ENCODE peak calls at places on chromosome 17, in five cellular contexts. D is IMR-90, F is adrenal gland, P is kidney, N is pancreas. E is an unnamed sample.

GRCh38 chr17:30238387-30239088 is 3.0 kb upstream of the SLC6A4 start:
- DNase-seq in D (no peak), F (no peak), P (no peak), N (no peak), E (no peak)

GRCh38 chr17:29156781-29157180 is 23.4 kb downstream of the MYO18A start:
- DNase-seq in D (no peak), F (no peak), P (peak; percentile 57), N (no peak), E (no peak)

GRCh38 chr17:60594747-60595146 is 5.2 kb upstream of the PPM1D start:
- DNase-seq in D (no peak), F (no peak), P (no peak), N (no peak), E (no peak)

GRCh38 chr17:73582821-73583220 is 61.4 kb downstream of the SDK2 start:
- DNase-seq in D (no peak), F (no peak), P (no peak), N (no peak), E (no peak)

GRCh38 chr17:63837480-63837879 is 5.0 kb downstream of the SMARCD2 start:
- DNase-seq in D (no peak), F (no peak), P (peak; percentile 81), N (peak; percentile 65), E (no peak)

GRCh38 chr17:53490447-53490968 is 332.2 kb upstream of the KIF2B start:
- DNase-seq in D (no peak), F (no peak), P (peak; percentile 32), N (no peak), E (no peak)

GRCh38 chr17:45374501-45374900 is 57.7 kb upstream of the MAP3K14 start:
- DNase-seq in D (peak; percentile 29), F (no peak), P (no peak), N (no peak), E (no peak)

GRCh38 chr17:31391496-31391949 is at the start of gene RAB11FIP4:
- DNase-seq in D (no peak), F (no peak), P (no peak), N (no peak), E (peak; percentile 49)

GRCh38 chr17:30256756-30257506 is 21.4 kb upstream of the SLC6A4 start:
- DNase-seq in D (peak; percentile 66), F (no peak), P (no peak), N (no peak), E (no peak)

GRCh38 chr17:57566724-57567123 is 178.4 kb downstream of the CCDC182 start:
- DNase-seq in D (no peak), F (no peak), P (no peak), N (no peak), E (peak; percentile 43)

GRCh38 chr17:79803997-79804855 is 7.3 kb upstream of the CBX8 start:
- DNase-seq in D (no peak), F (no peak), P (no peak), N (no peak), E (no peak)

GRCh38 chr17:71068351-71068750 is 899.0 kb downstream of the KCNJ2 start:
- DNase-seq in D (peak; percentile 20), F (no peak), P (no peak), N (no peak), E (no peak)

GRCh38 chr17:76366247-76366646 is 12.5 kb upstream of the PRPSAP1 start:
- DNase-seq in D (no peak), F (no peak), P (no peak), N (no peak), E (no peak)

GRCh38 chr17:76367647-76368046 is 13.9 kb upstream of the PRPSAP1 start:
- DNase-seq in D (no peak), F (no peak), P (no peak), N (no peak), E (no peak)

GRCh38 chr17:76368545-76368944 is 14.8 kb upstream of the PRPSAP1 start:
- DNase-seq in D (peak; percentile 65), F (no peak), P (no peak), N (no peak), E (peak; percentile 76)

GRCh38 chr17:76363107-76363801 is 9.5 kb upstream of the PRPSAP1 start:
- DNase-seq in D (no peak), F (no peak), P (no peak), N (no peak), E (no peak)

GRCh38 chr17:76365256-76365903 is 11.7 kb upstream of the PRPSAP1 start:
- DNase-seq in D (no peak), F (no peak), P (no peak), N (no peak), E (no peak)
- TF ChIP-seq CTCF in D (no peak), F (peak; percentile 14), P (peak; percentile 32), N (no peak), E (peak; percentile 26)

DNA sequence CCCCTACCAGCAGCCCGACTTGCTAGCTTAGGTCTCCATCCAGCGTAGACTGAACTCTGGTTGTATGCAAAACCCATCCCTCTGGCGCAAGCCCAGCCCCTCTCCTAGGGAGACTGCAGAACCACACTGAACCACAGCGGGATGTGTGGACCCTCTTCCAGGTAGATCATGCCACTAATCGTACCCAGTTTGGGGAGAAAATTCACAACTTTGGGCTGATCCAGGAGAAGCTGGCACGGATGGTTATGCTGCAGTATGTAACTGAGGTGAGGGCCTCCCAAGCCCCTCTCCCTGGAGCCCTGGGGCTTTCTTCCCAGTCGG is 3.2 kb downstream of the ACADVL start:
- DNase-seq in D (no peak), F (no peak), P (no peak), N (no peak), E (no peak)
- H3K4me1 ChIP-seq in D (peaks cover 14% of the 10 kb centered on the region), F (peaks cover 58% of the 10 kb centered on the region), P (peaks cover 43% of the 10 kb centered on the region), N (peaks cover 25% of the 10 kb centered on the region), E (no peaks in the 10 kb centered on the region)

GRCh38 chr17:81842378-81842724 is 7.5 kb upstream of the PPP1R27 start:
- DNase-seq in D (no peak), F (no peak), P (no peak), N (no peak), E (no peak)

GRCh38 chr17:81842725-81843504 is 8.1 kb upstream of the PPP1R27 start:
- DNase-seq in D (no peak), F (peak; percentile 64), P (peak; percentile 75), N (no peak), E (no peak)

GRCh38 chr17:81844887-81845286 is 10.0 kb upstream of the PPP1R27 start:
- DNase-seq in D (no peak), F (no peak), P (no peak), N (no peak), E (no peak)

GRCh38 chr17:81844327-81844851 is 9.5 kb upstream of the PPP1R27 start:
- DNase-seq in D (no peak), F (no peak), P (no peak), N (no peak), E (no peak)

GRCh38 chr17:81843713-81844326 is 9.0 kb upstream of the PPP1R27 start:
- DNase-seq in D (no peak), F (no peak), P (no peak), N (no peak), E (no peak)
- H3K36me3 ChIP-seq in D (peaks cover 57% of the 10 kb centered on the region), F (no peaks in the 10 kb centered on the region), P (peaks cover 37% of the 10 kb centered on the region), N (peaks cover 18% of the 10 kb centered on the region), E (peaks cover 60% of the 10 kb centered on the region)

GRCh38 chr17:43328650-43329049 is 70.1 kb upstream of the ARL4D start:
- DNase-seq in D (no peak), F (no peak), P (no peak), N (no peak), E (no peak)

GRCh38 chr17:43327421-43327820 is 71.4 kb upstream of the ARL4D start:
- DNase-seq in D (peak; percentile 20), F (no peak), P (no peak), N (no peak), E (no peak)

GRCh38 chr17:43326490-43327275 is 72.1 kb upstream of the ARL4D start:
- DNase-seq in D (no peak), F (no peak), P (no peak), N (no peak), E (no peak)

GRCh38 chr17:43327834-43328420 is 70.9 kb upstream of the ARL4D start:
- DNase-seq in D (no peak), F (no peak), P (no peak), N (no peak), E (no peak)

GRCh38 chr17:43324205-43324893 is 74.4 kb upstream of the ARL4D start:
- DNase-seq in D (no peak), F (no peak), P (no peak), N (no peak), E (peak; percentile 69)
- TF ChIP-seq CTCF in D (peak; percentile 6), F (no peak), P (peak; percentile 15), N (no peak), E (peak; percentile 65)

GRCh38 chr17:6514371-6514770 is 42.0 kb downstream of the PITPNM3 start:
- DNase-seq in D (no peak), F (no peak), P (no peak), N (no peak), E (no peak)

GRCh38 chr17:6509921-6510320 is 46.4 kb downstream of the PITPNM3 start:
- DNase-seq in D (no peak), F (no peak), P (no peak), N (no peak), E (no peak)

GRCh38 chr17:6510321-6511023 is 45.9 kb downstream of the PITPNM3 start:
- DNase-seq in D (peak; percentile 28), F (no peak), P (peak; percentile 32), N (no peak), E (no peak)

GRCh38 chr17:6509295-6509771 is 47.0 kb downstream of the PITPNM3 start:
- DNase-seq in D (peak; percentile 37), F (no peak), P (no peak), N (no peak), E (no peak)

DNA sequence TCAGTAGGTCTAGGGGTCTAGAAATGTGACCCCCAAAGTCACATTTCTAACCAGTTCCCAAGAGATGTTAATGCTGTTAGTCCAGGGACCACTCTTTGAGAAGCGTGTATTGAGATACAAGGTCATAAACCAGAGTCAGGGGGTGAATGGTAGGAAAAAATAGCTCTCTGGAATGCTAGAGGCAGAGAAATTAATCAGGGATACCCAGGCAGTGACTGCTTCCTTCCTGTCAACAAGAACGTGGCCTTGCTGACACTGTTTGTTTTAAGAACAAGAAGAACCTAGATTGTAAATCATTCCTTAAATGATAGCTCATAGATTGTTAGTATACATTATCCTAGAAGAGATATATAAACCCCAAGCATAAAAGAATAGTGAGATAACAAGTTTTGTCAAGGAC is 43.8 kb downstream of the PITPNM3 start:
- DNase-seq in D (peak; percentile 13), F (no peak), P (no peak), N (no peak), E (no peak)
- H3K4me1 ChIP-seq in D (peaks cover 22% of the 10 kb centered on the region), F (no peaks in the 10 kb centered on the region), P (peaks cover 2% of the 10 kb centered on the region), N (no peaks in the 10 kb centered on the region), E (no peaks in the 10 kb centered on the region)

DNA sequence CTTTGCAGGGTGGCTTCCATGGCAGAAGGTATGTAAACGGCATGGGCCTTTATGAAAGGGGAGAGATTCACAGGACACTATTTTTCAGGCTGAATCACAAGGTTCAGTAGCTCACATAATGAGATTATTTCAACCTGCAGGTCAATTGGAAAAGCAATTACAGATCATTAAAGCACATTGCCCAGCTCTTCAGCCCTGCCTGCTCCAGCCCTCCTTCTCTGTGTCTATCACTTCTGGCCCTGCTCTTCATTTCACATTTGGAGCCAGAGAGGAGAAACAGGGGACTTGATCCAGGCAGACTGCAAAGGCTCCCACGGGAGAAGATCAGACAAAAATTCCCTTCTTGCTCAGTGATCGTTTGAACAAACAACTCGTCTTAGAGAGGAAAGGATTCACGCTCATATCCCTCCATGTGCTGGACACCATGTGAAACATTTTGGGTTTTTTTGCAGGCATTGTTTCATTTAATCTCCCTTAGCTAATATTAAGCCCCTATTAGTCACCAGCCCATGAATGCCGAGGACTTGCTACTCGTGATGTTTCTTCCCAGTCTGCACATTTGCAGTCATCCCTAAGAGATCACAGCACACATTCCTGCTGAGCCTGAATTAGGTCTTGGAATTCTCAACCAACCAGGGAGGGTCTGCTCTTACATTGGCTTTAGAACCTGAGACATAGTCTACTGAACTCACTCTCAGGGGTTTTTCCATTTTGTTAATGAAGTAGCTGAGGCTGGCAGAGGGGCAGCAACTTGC is 443.9 kb upstream of the CCL2 start:
- DNase-seq in D (no peak), F (no peak), P (no peak), N (no peak), E (peak; percentile 52)
- H3K36me3 ChIP-seq in D (no peaks in the 10 kb centered on the region), F (no peaks in the 10 kb centered on the region), P (no peaks in the 10 kb centered on the region), N (no peaks in the 10 kb centered on the region), E (no peaks in the 10 kb centered on the region)